ENCODE peak calls at places on chromosome 12, in four cellular contexts. E is lower leg skin, V is RWPE1, W is breast epithelium. U is an unnamed sample.

GRCh38 chr12:6767592-6768384 is 1.6 kb downstream of the PTMS start:
- DNase-seq in E (no peak), V (no peak), W (no peak), U (no peak)

GRCh38 chr12:71214511-71215285 is 56.9 kb upstream of the TSPAN8 start:
- DNase-seq in E (no peak), V (no peak), W (no peak), U (no peak)

GRCh38 chr12:104248444-104248843 is 32.9 kb downstream of the TXNRD1 start:
- DNase-seq in E (no peak), V (no peak), W (no peak), U (no peak)

GRCh38 chr12:93918262-93918661 is 230.1 kb upstream of the PLXNC1 start:
- DNase-seq in E (no peak), V (no peak), W (no peak), U (no peak)

GRCh38 chr12:104414581-104415305 is 42.0 kb upstream of the CHST11 start:
- DNase-seq in E (no peak), V (peak), W (no peak), U (no peak)

GRCh38 chr12:19189522-19189921 is 60.0 kb downstream of the PLEKHA5 start:
- DNase-seq in E (no peak), V (no peak), W (no peak), U (no peak)

GRCh38 chr12:104495786-104496185 is 39.0 kb downstream of the CHST11 start:
- DNase-seq in E (no peak), V (no peak), W (no peak), U (no peak)

GRCh38 chr12:74890237-74890599 is 319.4 kb downstream of the KCNC2 start:
- DNase-seq in E (no peak), V (peak), W (no peak), U (no peak)

GRCh38 chr12:87439990-87440827 is 589.0 kb downstream of the C12orf50 start:
- DNase-seq in E (no peak), V (peak), W (no peak), U (no peak)

GRCh38 chr12:118773956-118774723 is 207.2 kb upstream of the SRRM4 start:
- DNase-seq in E (no peak), V (no peak), W (no peak), U (no peak)

GRCh38 chr12:40208707-40209106 is 16.1 kb upstream of the LRRK2 start:
- DNase-seq in E (no peak), V (no peak), W (no peak), U (no peak)

GRCh38 chr12:95014554-95014953 is 11.1 kb upstream of the NDUFA12 start:
- DNase-seq in E (no peak), V (no peak), W (no peak), U (no peak)

GRCh38 chr12:25615119-25615518 is 62.0 kb upstream of the LMNTD1 start:
- DNase-seq in E (no peak), V (peak), W (no peak), U (no peak)

GRCh38 chr12:70875628-70876027 is 44.9 kb downstream of the PTPRR start:
- DNase-seq in E (no peak), V (no peak), W (no peak), U (no peak)

GRCh38 chr12:132710062-132710421 is 600 bp upstream of the PGAM5 start:
- DNase-seq in E (peak), V (no peak), W (no peak), U (no peak)

GRCh38 chr12:70686907-70687306 is 49.7 kb upstream of the PTPRB start:
- DNase-seq in E (no peak), V (no peak), W (no peak), U (no peak)

GRCh38 chr12:45732936-45733335 is 3.4 kb downstream of the ARID2 start:
- DNase-seq in E (no peak), V (no peak), W (no peak), U (no peak)

GRCh38 chr12:123122649-123123048 is 28.2 kb downstream of the PITPNM2 start:
- DNase-seq in E (no peak), V (no peak), W (no peak), U (no peak)

GRCh38 chr12:675562-675961 is 12.3 kb upstream of the NINJ2 start:
- DNase-seq in E (no peak), V (no peak), W (no peak), U (no peak)

GRCh38 chr12:219891-220352 is 6.0 kb upstream of the SLC6A12 start:
- DNase-seq in E (peak), V (peak), W (peak), U (no peak)

GRCh38 chr12:43501705-43502104 is 50.3 kb downstream of the ADAMTS20 start:
- DNase-seq in E (no peak), V (peak), W (no peak), U (no peak)

GRCh38 chr12:61023231-61023630 is 1237.0 kb upstream of the USP15 start:
- DNase-seq in E (no peak), V (no peak), W (no peak), U (no peak)

GRCh38 chr12:104296718-104297117 is 6.8 kb upstream of the EID3 start:
- DNase-seq in E (no peak), V (no peak), W (no peak), U (no peak)

GRCh38 chr12:19988457-19988856 is 379.9 kb upstream of the PDE3A start:
- DNase-seq in E (no peak), V (no peak), W (no peak), U (no peak)

GRCh38 chr12:116141110-116141832 is 136.2 kb downstream of the MED13L start:
- DNase-seq in E (no peak), V (no peak), W (no peak), U (no peak)
- TF ChIP-seq CTCF in E (no peak), V (peak), W (no peak), U (no peak)

DNA sequence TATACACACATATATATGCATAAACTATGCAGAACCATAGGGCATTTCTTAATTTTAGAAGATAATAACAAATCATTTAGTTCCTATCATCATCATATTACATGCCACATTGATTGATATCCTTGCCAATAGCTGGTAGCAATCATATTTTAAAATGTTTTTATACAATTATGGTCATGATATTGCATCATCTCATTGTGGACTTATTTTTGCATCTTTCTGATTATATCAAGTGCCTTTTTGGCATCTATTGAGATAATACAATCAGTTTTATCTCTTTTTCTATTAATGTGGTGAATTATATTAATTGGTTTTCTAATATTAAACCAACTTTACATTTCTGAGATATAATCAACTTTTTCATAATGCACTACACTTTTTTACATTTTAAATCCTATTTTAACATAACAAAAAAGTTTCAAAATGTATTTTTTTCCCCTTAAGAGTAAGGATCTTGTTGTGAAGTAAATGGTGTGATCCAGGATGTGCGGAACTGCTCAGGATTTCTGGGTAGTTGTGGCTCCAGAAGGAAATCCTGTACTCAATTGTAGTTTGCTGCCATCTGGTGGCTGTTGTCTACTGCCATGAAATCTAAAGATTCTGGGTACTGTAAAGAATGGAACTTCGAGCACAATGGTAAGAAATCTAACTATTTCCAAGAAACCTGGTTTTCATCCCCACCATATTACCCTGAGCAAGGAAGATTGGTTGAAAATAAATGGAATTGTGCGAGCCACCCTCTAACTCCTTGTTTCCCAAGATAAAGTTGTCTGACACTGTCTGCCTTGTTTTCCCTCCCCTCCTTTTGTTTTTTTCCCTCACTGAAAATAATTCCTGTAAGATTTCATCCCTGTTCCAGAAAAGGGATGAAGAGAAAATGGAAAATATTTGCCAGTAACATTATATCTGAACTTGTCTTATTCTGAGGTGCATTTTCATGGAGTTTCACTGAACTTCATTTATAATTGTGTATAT is 17.0 kb downstream of the OR9K2 start:
- DNase-seq in E (no peak), V (peak), W (no peak), U (no peak)
- TF ChIP-seq CTCF in E (no peak), V (peak), W (no peak), U (peak)

GRCh38 chr12:124387510-124387855 is 92.6 kb downstream of the RFLNA start:
- DNase-seq in E (no peak), V (no peak), W (no peak), U (no peak)
- TF ChIP-seq CTCF in E (no peak), V (no peak), W (no peak), U (no peak)

GRCh38 chr12:4939418-4940023 is 29.8 kb downstream of the KCNA1 start:
- DNase-seq in E (no peak), V (no peak), W (no peak), U (no peak)
- TF ChIP-seq CTCF in E (no peak), V (no peak), W (no peak), U (no peak)

DNA sequence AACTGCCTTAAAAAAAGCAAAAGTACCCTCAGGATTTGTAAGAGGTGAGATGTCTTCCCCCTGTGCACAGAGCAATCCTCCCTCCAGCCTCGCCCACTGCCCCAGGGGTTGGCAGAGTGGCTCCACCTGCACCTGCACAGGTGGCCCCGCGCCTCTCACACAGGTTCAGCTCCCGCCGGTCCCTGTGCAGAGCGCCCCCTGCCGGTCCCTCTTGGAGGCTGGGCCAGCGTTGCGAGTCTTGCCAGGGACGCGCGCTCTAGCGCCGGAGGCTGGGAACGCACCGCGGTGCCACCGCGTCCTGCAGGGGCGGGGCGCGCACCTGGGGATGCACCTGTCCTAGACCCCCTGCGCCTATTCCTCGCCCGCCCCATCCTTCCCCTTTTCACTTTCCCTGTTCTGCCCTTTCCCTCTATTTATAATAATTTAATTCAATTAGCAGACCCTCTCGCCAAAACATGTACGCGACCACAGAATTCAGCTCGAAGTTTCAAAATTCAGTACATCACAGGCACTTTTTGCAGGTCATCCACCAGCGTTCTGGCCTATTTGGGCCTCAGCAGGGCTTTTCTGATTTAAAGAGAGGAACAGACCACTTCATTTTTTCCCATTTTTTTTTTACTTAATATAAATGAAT is 618.6 kb downstream of the AACS start:
- DNase-seq in E (no peak), V (no peak), W (no peak), U (peak)
- TF ChIP-seq CTCF in E (no peak), V (no peak), W (no peak), U (peak)

DNA sequence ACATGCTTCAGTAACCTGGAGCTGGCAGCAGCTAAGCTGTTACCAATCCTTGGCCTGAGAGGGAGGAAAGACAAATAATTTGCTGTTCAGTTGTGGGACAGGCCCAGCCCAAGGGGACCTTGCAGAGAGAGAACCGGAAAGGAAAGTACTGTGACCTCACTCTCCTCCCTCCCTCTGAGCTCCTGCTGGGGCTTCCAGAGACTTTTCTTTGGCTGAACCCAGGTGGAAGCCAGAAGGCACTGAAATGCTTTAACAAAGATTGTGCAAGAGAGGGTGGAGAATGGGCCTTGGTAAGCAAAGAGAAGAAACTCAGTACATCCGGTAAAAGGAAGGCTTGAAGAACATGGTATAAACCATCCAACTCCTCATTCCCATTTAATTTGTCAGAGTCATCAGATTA is 457.1 kb downstream of the GLT1D1 start:
- DNase-seq in E (no peak), V (no peak), W (no peak), U (no peak)
- TF ChIP-seq CTCF in E (no peak), V (no peak), W (no peak), U (no peak)

DNA sequence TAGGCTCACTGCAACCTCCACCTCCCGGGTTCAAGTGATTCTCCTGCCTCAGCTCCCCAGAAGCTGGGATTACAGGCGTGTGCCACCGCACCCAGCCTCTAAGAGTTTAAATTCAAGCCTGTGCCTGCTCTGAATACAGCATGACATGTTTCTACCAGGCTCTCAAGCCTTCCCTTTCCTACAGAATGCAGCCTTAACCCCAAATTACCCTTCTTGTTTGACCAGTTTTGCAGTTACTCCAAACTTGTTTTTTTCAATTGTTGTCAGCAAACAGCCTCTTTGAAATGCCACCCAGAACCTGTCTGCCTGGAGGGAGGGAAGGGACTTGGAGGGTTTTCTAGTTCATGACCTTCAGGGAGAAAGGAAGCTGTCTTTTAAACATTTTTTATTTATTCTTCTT is 15.4 kb downstream of the GLTP start:
- DNase-seq in E (no peak), V (peak), W (no peak), U (no peak)
- TF ChIP-seq CTCF in E (no peak), V (no peak), W (no peak), U (no peak)

GRCh38 chr12:48542300-48542928 is 17.0 kb downstream of the OR8S1 start:
- DNase-seq in E (no peak), V (peak), W (no peak), U (no peak)
- TF ChIP-seq CTCF in E (no peak), V (peak), W (no peak), U (no peak)

GRCh38 chr12:112296183-112296582 is 86.0 kb downstream of the HECTD4 start:
- DNase-seq in E (no peak), V (no peak), W (no peak), U (no peak)

GRCh38 chr12:112299704-112300103 is 82.5 kb downstream of the HECTD4 start:
- DNase-seq in E (no peak), V (no peak), W (no peak), U (no peak)

GRCh38 chr12:112297188-112297587 is 85.0 kb downstream of the HECTD4 start:
- DNase-seq in E (no peak), V (no peak), W (no peak), U (no peak)

DNA sequence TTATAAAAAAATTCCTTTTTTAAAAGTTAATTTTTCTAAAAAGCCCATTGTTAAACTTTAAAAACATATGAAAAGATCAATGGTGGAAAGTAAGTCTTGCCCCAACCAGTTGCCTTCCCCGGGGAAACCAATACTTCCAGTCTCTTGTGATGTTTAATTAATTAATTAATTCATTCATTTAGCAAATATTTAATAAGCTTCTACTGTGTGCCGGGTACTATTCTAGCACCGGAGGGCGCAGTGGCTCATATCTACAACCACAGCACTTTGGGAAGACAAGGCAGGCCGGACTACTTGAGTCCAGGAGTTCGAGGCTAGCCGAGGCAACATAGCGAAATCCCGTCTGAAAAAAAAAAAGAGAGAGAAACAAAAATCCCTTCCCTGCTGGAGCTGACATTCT is 87.4 kb downstream of the HECTD4 start:
- DNase-seq in E (no peak), V (no peak), W (no peak), U (no peak)
- TF ChIP-seq CTCF in E (no peak), V (no peak), W (no peak), U (no peak)